ENCODE peak calls at places on chromosome 18, in eight cellular contexts. One of them, this sample, is unnamed. For H3K27me3, the result is how much of the 10 kb centered on the place peaks cover.

GRCh38 chr18:77080283-77080682 is 52.3 kb downstream of the MBP start:
- DNase-seq in cardiac muscle cell: no peak
- DNase-seq in aorta: no peak
- DNase-seq in tibial nerve: no peak
- DNase-seq in breast epithelium: no peak
- DNase-seq in stomach: no peak
- DNase-seq in small intestine: no peak
- DNase-seq in neuronal stem cell: no peak
- DNase-seq in this sample: no peak

GRCh38 chr18:63046375-63046774 is 273.2 kb downstream of the BCL2 start:
- DNase-seq in aorta: no peak
- DNase-seq in small intestine: no peak
- DNase-seq in cardiac muscle cell: no peak
- DNase-seq in breast epithelium: no peak
- DNase-seq in tibial nerve: no peak
- DNase-seq in stomach: no peak
- DNase-seq in neuronal stem cell: no peak
- DNase-seq in this sample: no peak

GRCh38 chr18:48066225-48066652 is 135.8 kb upstream of the SMAD2 start:
- DNase-seq in neuronal stem cell: no peak
- DNase-seq in aorta: peak
- DNase-seq in cardiac muscle cell: peak
- DNase-seq in tibial nerve: no peak
- DNase-seq in stomach: no peak
- DNase-seq in breast epithelium: no peak
- DNase-seq in small intestine: no peak
- DNase-seq in this sample: no peak

GRCh38 chr18:14026199-14026598 is 106.0 kb downstream of the ZNF519 start:
- DNase-seq in tibial nerve: no peak
- DNase-seq in breast epithelium: no peak
- DNase-seq in stomach: no peak
- DNase-seq in cardiac muscle cell: no peak
- DNase-seq in aorta: no peak
- DNase-seq in neuronal stem cell: no peak
- DNase-seq in small intestine: no peak
- DNase-seq in this sample: no peak

GRCh38 chr18:67818432-67818831 is 301.9 kb upstream of the DSEL start:
- DNase-seq in tibial nerve: no peak
- DNase-seq in aorta: no peak
- DNase-seq in small intestine: no peak
- DNase-seq in neuronal stem cell: no peak
- DNase-seq in stomach: no peak
- DNase-seq in cardiac muscle cell: no peak
- DNase-seq in breast epithelium: no peak
- DNase-seq in this sample: no peak

GRCh38 chr18:43077510-43078290 is 37.8 kb downstream of the RIT2 start:
- DNase-seq in small intestine: no peak
- DNase-seq in breast epithelium: no peak
- DNase-seq in cardiac muscle cell: no peak
- DNase-seq in tibial nerve: no peak
- DNase-seq in aorta: no peak
- DNase-seq in neuronal stem cell: no peak
- DNase-seq in stomach: no peak
- DNase-seq in this sample: no peak

GRCh38 chr18:76992226-76993084 is 140.1 kb downstream of the MBP start:
- DNase-seq in stomach: no peak
- DNase-seq in small intestine: no peak
- DNase-seq in breast epithelium: no peak
- DNase-seq in tibial nerve: no peak
- DNase-seq in aorta: no peak
- DNase-seq in cardiac muscle cell: no peak
- DNase-seq in neuronal stem cell: no peak
- DNase-seq in this sample: no peak

GRCh38 chr18:14940738-14941137 is 192.8 kb downstream of the ANKRD30B start:
- DNase-seq in neuronal stem cell: no peak
- DNase-seq in breast epithelium: no peak
- DNase-seq in small intestine: no peak
- DNase-seq in aorta: no peak
- DNase-seq in cardiac muscle cell: no peak
- DNase-seq in tibial nerve: no peak
- DNase-seq in stomach: no peak
- DNase-seq in this sample: no peak

GRCh38 chr18:34976534-34976898 is 64.7 kb upstream of the MAPRE2 start:
- DNase-seq in aorta: no peak
- DNase-seq in stomach: no peak
- DNase-seq in small intestine: no peak
- DNase-seq in cardiac muscle cell: no peak
- DNase-seq in breast epithelium: no peak
- DNase-seq in tibial nerve: no peak
- DNase-seq in neuronal stem cell: no peak
- DNase-seq in this sample: no peak

GRCh38 chr18:56076735-56077134 is 488.7 kb upstream of the TCF4 start:
- DNase-seq in breast epithelium: no peak
- DNase-seq in stomach: no peak
- DNase-seq in aorta: no peak
- DNase-seq in neuronal stem cell: no peak
- DNase-seq in small intestine: no peak
- DNase-seq in tibial nerve: no peak
- DNase-seq in cardiac muscle cell: no peak
- DNase-seq in this sample: no peak

GRCh38 chr18:78123144-78123909 is 856.3 kb upstream of the SALL3 start:
- DNase-seq in breast epithelium: no peak
- DNase-seq in cardiac muscle cell: no peak
- DNase-seq in neuronal stem cell: no peak
- DNase-seq in small intestine: no peak
- DNase-seq in stomach: no peak
- DNase-seq in aorta: no peak
- DNase-seq in tibial nerve: no peak
- DNase-seq in this sample: no peak

GRCh38 chr18:75247601-75248421 is 37.2 kb downstream of the TSHZ1 start:
- DNase-seq in cardiac muscle cell: peak
- DNase-seq in small intestine: peak
- DNase-seq in neuronal stem cell: no peak
- DNase-seq in stomach: no peak
- DNase-seq in breast epithelium: no peak
- DNase-seq in tibial nerve: no peak
- DNase-seq in aorta: no peak
- DNase-seq in this sample: no peak

GRCh38 chr18:75249672-75250470 is 39.3 kb downstream of the TSHZ1 start:
- DNase-seq in stomach: no peak
- DNase-seq in tibial nerve: no peak
- DNase-seq in breast epithelium: no peak
- DNase-seq in small intestine: no peak
- DNase-seq in cardiac muscle cell: no peak
- DNase-seq in neuronal stem cell: no peak
- DNase-seq in aorta: no peak
- DNase-seq in this sample: no peak

GRCh38 chr18:75249192-75249551 is 38.6 kb downstream of the TSHZ1 start:
- DNase-seq in breast epithelium: no peak
- DNase-seq in cardiac muscle cell: no peak
- DNase-seq in tibial nerve: no peak
- DNase-seq in aorta: no peak
- DNase-seq in stomach: no peak
- DNase-seq in small intestine: no peak
- DNase-seq in neuronal stem cell: no peak
- DNase-seq in this sample: no peak

GRCh38 chr18:75247041-75247551 is 36.5 kb downstream of the TSHZ1 start:
- DNase-seq in cardiac muscle cell: peak
- DNase-seq in stomach: no peak
- DNase-seq in aorta: no peak
- DNase-seq in neuronal stem cell: no peak
- DNase-seq in breast epithelium: no peak
- DNase-seq in tibial nerve: no peak
- DNase-seq in small intestine: no peak
- DNase-seq in this sample: no peak

DNA sequence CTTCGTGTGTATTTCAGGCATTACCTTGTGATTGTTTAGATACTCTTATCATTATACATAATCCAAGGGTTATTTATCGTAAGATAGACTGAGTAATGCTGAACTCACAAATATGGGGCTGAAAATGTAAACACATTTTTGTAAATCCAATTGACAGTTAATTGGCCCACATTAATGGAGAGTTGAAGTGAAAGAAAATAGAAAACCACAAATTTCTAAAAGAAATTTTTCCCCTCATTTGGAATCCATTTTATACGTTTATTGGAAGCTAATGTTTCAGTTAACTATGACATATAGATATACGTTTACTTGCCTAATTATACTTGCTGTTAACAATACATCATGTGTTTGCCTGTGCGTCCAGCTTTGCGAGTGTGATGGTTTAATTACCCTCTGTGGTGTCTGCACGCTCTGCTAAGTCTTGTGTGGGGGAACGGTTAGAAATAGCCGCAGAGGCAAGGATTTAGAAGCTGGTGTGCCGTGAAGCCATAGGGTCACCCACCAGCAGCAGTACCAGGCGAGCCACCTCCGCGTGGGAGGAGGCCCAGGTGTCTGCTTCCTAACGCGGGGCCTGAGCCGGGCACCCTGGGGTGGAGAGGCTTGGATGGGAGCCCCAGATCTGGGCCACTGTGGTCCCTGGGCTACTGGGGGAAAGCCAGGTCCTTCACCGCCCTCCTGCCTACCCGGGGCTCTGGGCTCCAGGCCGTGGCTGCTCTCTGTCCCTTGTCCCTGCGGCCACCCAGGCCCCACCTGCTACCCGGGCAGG is 38.0 kb downstream of the TSHZ1 start:
- DNase-seq in neuronal stem cell: no peak
- DNase-seq in cardiac muscle cell: no peak
- DNase-seq in breast epithelium: no peak
- DNase-seq in stomach: no peak
- DNase-seq in aorta: no peak
- DNase-seq in small intestine: no peak
- DNase-seq in tibial nerve: no peak
- DNase-seq in this sample: no peak
- H3K4me3 ChIP-seq in neuronal stem cell: no peak
- H3K4me3 ChIP-seq in cardiac muscle cell: no peak
- H3K4me3 ChIP-seq in breast epithelium: peak
- H3K4me3 ChIP-seq in stomach: peak
- H3K4me3 ChIP-seq in aorta: no peak
- H3K4me3 ChIP-seq in small intestine: no peak
- H3K4me3 ChIP-seq in tibial nerve: peak
- H3K4me3 ChIP-seq in this sample: no peak

GRCh38 chr18:52907522-52907921 is 567.5 kb downstream of the DCC start:
- DNase-seq in stomach: no peak
- DNase-seq in cardiac muscle cell: no peak
- DNase-seq in aorta: no peak
- DNase-seq in neuronal stem cell: no peak
- DNase-seq in tibial nerve: no peak
- DNase-seq in breast epithelium: no peak
- DNase-seq in small intestine: no peak
- DNase-seq in this sample: no peak
- H3K27ac ChIP-seq in stomach: no peak
- H3K27ac ChIP-seq in cardiac muscle cell: no peak
- H3K27ac ChIP-seq in aorta: no peak
- H3K27ac ChIP-seq in neuronal stem cell: no peak
- H3K27ac ChIP-seq in tibial nerve: no peak
- H3K27ac ChIP-seq in breast epithelium: no peak
- H3K27ac ChIP-seq in small intestine: no peak
- H3K27ac ChIP-seq in this sample: no peak

GRCh38 chr18:37270046-37270665 is 295.4 kb downstream of the CELF4 start:
- DNase-seq in stomach: peak
- DNase-seq in breast epithelium: no peak
- DNase-seq in tibial nerve: peak
- DNase-seq in aorta: no peak
- DNase-seq in cardiac muscle cell: peak
- DNase-seq in neuronal stem cell: peak
- DNase-seq in small intestine: peak
- DNase-seq in this sample: peak

GRCh38 chr18:37274309-37274987 is 291.1 kb downstream of the CELF4 start:
- DNase-seq in small intestine: no peak
- DNase-seq in stomach: no peak
- DNase-seq in neuronal stem cell: no peak
- DNase-seq in breast epithelium: no peak
- DNase-seq in aorta: no peak
- DNase-seq in cardiac muscle cell: no peak
- DNase-seq in tibial nerve: no peak
- DNase-seq in this sample: no peak

GRCh38 chr18:37274988-37275590 is 290.5 kb downstream of the CELF4 start:
- DNase-seq in stomach: no peak
- DNase-seq in small intestine: no peak
- DNase-seq in aorta: no peak
- DNase-seq in tibial nerve: no peak
- DNase-seq in breast epithelium: no peak
- DNase-seq in neuronal stem cell: no peak
- DNase-seq in cardiac muscle cell: no peak
- DNase-seq in this sample: no peak

GRCh38 chr18:37270666-37271052 is 294.9 kb downstream of the CELF4 start:
- DNase-seq in stomach: no peak
- DNase-seq in tibial nerve: no peak
- DNase-seq in aorta: no peak
- DNase-seq in cardiac muscle cell: no peak
- DNase-seq in breast epithelium: no peak
- DNase-seq in neuronal stem cell: no peak
- DNase-seq in small intestine: no peak
- DNase-seq in this sample: no peak

GRCh38 chr18:37272841-37273240 is 292.8 kb downstream of the CELF4 start:
- DNase-seq in neuronal stem cell: no peak
- DNase-seq in small intestine: no peak
- DNase-seq in stomach: no peak
- DNase-seq in aorta: no peak
- DNase-seq in cardiac muscle cell: no peak
- DNase-seq in tibial nerve: no peak
- DNase-seq in breast epithelium: no peak
- DNase-seq in this sample: no peak
- H3K27me3 ChIP-seq in neuronal stem cell: under half
- H3K27me3 ChIP-seq in small intestine: under half
- H3K27me3 ChIP-seq in stomach: under half
- H3K27me3 ChIP-seq in aorta: under half
- H3K27me3 ChIP-seq in cardiac muscle cell: under half
- H3K27me3 ChIP-seq in tibial nerve: under half
- H3K27me3 ChIP-seq in breast epithelium: under half
- H3K27me3 ChIP-seq in this sample: under half

DNA sequence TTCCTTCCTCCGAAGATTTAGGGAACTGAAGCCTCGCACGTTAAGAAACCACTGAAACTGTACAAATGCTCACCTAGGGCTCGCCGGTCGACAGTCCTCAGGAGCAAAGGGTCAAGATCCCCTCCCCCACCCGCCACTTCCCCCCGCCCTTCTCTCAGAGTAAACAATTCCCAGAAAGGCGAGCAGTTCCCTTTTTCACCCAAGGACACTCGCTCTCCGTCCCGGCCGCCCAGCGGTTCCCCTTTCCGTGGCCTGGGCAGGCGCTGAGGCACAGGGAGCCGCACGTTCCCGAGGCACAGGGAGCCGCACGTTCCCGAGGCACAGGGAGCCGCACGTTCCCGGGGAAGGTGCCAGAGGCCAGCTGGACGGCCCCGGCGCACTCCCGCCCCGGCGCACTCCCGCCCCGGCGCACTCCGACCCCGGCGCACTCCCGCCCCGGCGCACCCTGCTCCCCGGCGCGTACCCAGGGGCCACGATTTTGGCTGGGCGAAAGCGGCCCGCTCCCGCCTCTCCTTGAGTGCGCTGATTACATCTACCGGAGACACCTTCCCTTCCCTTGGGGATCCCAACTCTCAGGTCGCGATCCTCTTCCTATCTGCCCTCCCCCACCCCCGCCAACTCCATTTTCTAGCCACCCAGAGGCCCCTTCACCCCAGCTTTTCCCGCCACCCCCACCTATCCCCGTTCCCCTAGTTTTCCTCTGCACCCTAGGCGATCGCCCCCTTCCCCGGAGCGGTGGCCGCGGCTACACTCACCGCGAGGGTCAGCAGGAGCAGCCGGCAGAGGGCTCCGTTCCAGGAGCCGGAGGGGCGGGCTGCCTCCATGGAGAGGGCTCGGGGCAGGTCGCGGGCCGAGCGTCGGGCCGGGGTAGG is 837 bp downstream of the DSC2 start:
- DNase-seq in cardiac muscle cell: peak
- DNase-seq in tibial nerve: peak
- DNase-seq in small intestine: peak
- DNase-seq in breast epithelium: peak
- DNase-seq in stomach: peak
- DNase-seq in aorta: peak
- DNase-seq in neuronal stem cell: peak
- DNase-seq in this sample: peak
- H3K4me3 ChIP-seq in cardiac muscle cell: peak
- H3K4me3 ChIP-seq in tibial nerve: peak
- H3K4me3 ChIP-seq in small intestine: peak
- H3K4me3 ChIP-seq in breast epithelium: peak
- H3K4me3 ChIP-seq in stomach: peak
- H3K4me3 ChIP-seq in aorta: peak
- H3K4me3 ChIP-seq in neuronal stem cell: peak
- H3K4me3 ChIP-seq in this sample: peak